ENCODE peak calls at places on chromosomes 16 and 17, in five cellular contexts. G is AG04450; Q is anterior cingulate cortex; V is stimulated activated CD4-positive, alpha-beta T cell treated with anti-CD3 and anti-CD28 coated beads, Interleukin-1b, Interleukin-23, amount 100 ng/mL, for 1 hour; L is iris pigment epithelial cell. D is an unnamed sample.
A peak's percentile ranks its signal among the peaks of the same experiment; 100 is the strongest.

GRCh38 chr17:78214706-78215061 is 631 bp downstream of the BIRC5 start:
- DNase-seq in G (no peak), Q (no peak), V (no peak), L (no peak), D (no peak)

GRCh38 chr16:8675183-8676159 is 1.1 kb downstream of the ABAT start:
- DNase-seq in G (no peak), Q (no peak), V (peak; percentile 22), L (no peak), D (no peak)

GRCh38 chr17:17970699-17971430 is 1.3 kb downstream of the TOM1L2 start:
- DNase-seq in G (no peak), Q (no peak), V (no peak), L (no peak), D (no peak)

GRCh38 chr16:31487720-31488629 is 5.1 kb downstream of the SLC5A2 start:
- DNase-seq in G (no peak), Q (peak; percentile 48), V (no peak), L (peak; percentile 25), D (no peak)

GRCh38 chr16:56911771-56912541 is 20.0 kb upstream of the HERPUD1 start:
- DNase-seq in G (no peak), Q (peak; percentile 50), V (no peak), L (peak; percentile 34), D (no peak)

GRCh38 chr16:22123146-22123545 is 30.8 kb downstream of the VWA3A start:
- DNase-seq in G (no peak), Q (no peak), V (no peak), L (no peak), D (no peak)

GRCh38 chr16:58128721-58129096 is 472 bp downstream of the CFAP20 start:
- DNase-seq in G (no peak), Q (no peak), V (no peak), L (no peak), D (no peak)

GRCh38 chr17:70329751-70330150 is 160.4 kb downstream of the KCNJ2 start:
- DNase-seq in G (no peak), Q (no peak), V (no peak), L (no peak), D (no peak)

GRCh38 chr16:81601008-81601428 is 156.4 kb downstream of the CMIP start:
- DNase-seq in G (no peak), Q (peak; percentile 36), V (no peak), L (peak; percentile 58), D (no peak)

GRCh38 chr17:16027708-16028584 is 28.3 kb downstream of the TTC19 start:
- DNase-seq in G (peak; percentile 68), Q (no peak), V (peak; percentile 10), L (peak; percentile 96), D (peak; percentile 71)

GRCh38 chr17:29138991-29139682 is 41.1 kb downstream of the MYO18A start:
- DNase-seq in G (no peak), Q (peak; percentile 39), V (no peak), L (no peak), D (no peak)

GRCh38 chr17:61422869-61423268 is 23.2 kb downstream of the TBX2 start:
- DNase-seq in G (no peak), Q (no peak), V (no peak), L (no peak), D (no peak)

GRCh38 chr16:85935957-85936760 is 37.2 kb downstream of the IRF8 start:
- DNase-seq in G (no peak), Q (no peak), V (peak; percentile 35), L (peak; percentile 47), D (no peak)

D was measured in GM04503.